ENCODE peak calls at places on chromosomes 6 and 20, in seven cellular contexts. M is H1, J is HepG2, W is K562, Q is GM12878, E is SK-N-SH, S is NT2/D1. N is an unnamed sample.

GRCh38 chr6:131779304-131779703 is 28.5 kb upstream of the ENPP1 start:
- DNase-seq in M (no peak), J (no peak), W (no peak), Q (no peak), E (no peak), S (no peak), N (no peak)

GRCh38 chr6:157536218-157536534 is 155.2 kb downstream of the ZDHHC14 start:
- DNase-seq in M (no peak), J (no peak), W (no peak), Q (no peak), E (no peak), S (no peak), N (no peak)

GRCh38 chr20:9348746-9349145 is 165.6 kb upstream of the LAMP5 start:
- DNase-seq in M (no peak), J (peak), W (no peak), Q (no peak), E (no peak), S (no peak), N (no peak)

GRCh38 chr6:97059473-97059872 is 134.9 kb downstream of the KLHL32 start:
- DNase-seq in M (no peak), J (peak), W (peak), Q (peak), E (peak), S (no peak), N (peak)

GRCh38 chr6:125519367-125519766 is 217.6 kb upstream of the HDDC2 start:
- DNase-seq in M (no peak), J (no peak), W (no peak), Q (no peak), E (no peak), S (no peak), N (no peak)

GRCh38 chr6:21594427-21595264 is 1.1 kb downstream of the SOX4 start:
- DNase-seq in M (no peak), J (peak), W (no peak), Q (no peak), E (peak), S (no peak), N (no peak)

GRCh38 chr6:14077193-14077853 is 40.2 kb upstream of the CD83 start:
- DNase-seq in M (no peak), J (no peak), W (no peak), Q (no peak), E (no peak), S (no peak), N (no peak)

GRCh38 chr20:16942702-16943101 is 194.5 kb downstream of the OTOR start:
- DNase-seq in M (no peak), J (peak), W (no peak), Q (no peak), E (no peak), S (no peak), N (no peak)

GRCh38 chr20:53825282-53825681 is 231.6 kb upstream of the ZNF217 start:
- DNase-seq in M (no peak), J (no peak), W (no peak), Q (no peak), E (no peak), S (no peak), N (no peak)

GRCh38 chr20:61949363-61949713 is 116.3 kb downstream of the TAF4 start:
- DNase-seq in M (no peak), J (no peak), W (no peak), Q (no peak), E (no peak), S (no peak), N (no peak)

GRCh38 chr6:41427642-41428401 is 92.4 kb downstream of the NCR2 start:
- DNase-seq in M (peak), J (peak), W (no peak), Q (no peak), E (peak), S (no peak), N (no peak)

GRCh38 chr6:1335367-1336037 is 23.6 kb downstream of the FOXQ1 start:
- DNase-seq in M (no peak), J (peak), W (no peak), Q (no peak), E (no peak), S (no peak), N (peak)

GRCh38 chr6:53979468-53980067 is 131.7 kb upstream of the MLIP start:
- DNase-seq in M (no peak), J (peak), W (peak), Q (no peak), E (peak), S (no peak), N (peak)

GRCh38 chr6:161922631-161923119 is 648.8 kb upstream of the AGPAT4 start:
- DNase-seq in M (no peak), J (peak), W (peak), Q (no peak), E (peak), S (peak), N (peak)

GRCh38 chr6:62652692-62653328 is 366.8 kb upstream of the KHDRBS2 start:
- DNase-seq in M (no peak), J (no peak), W (peak), Q (no peak), E (no peak), S (peak), N (peak)

GRCh38 chr20:5090191-5090590 is 29.6 kb downstream of the PCNA start:
- DNase-seq in M (no peak), J (no peak), W (no peak), Q (no peak), E (no peak), S (no peak), N (no peak)

GRCh38 chr6:551405-551804 is 105.5 kb downstream of the HUS1B start:
- DNase-seq in M (peak), J (peak), W (no peak), Q (no peak), E (peak), S (peak), N (no peak)

DNA sequence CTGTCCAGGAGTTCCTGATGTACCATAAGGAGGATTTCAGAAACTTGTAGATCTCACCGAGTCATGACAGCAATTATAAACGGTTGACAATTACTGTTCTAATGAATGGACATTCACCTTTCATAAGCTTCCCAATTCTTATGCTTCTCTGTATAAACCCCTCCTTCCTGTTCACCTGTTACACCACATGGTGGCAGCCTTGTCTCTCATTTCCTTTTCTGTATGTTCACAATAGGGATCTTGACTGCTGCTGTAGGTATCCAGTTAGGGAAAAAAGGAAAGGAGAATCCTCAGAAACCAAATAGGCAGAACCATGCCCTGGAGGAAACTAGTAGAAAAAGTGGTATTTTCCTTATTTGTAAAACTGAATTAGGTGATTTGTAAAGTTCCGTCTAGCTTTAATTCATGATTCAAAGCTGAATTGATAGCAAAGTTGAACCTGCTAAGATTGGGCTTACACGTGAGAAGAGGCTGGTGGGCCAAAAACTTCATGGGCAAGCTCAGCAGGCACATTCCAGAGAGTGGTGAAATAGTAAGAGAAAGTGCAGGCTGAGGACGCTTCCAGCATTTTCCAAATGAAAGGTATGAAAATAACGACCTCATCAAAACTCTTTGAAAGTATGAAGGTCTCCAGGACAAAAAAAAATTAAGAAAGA is 29.0 kb upstream of the TBPL1 start:
- DNase-seq in M (no peak), J (peak), W (peak), Q (peak), E (peak), S (peak), N (peak)
- TF ChIP-seq YY1 in M (no peak), J (no peak), W (no peak), Q (no peak), E (no peak), S (no peak), N (peak)

GRCh38 chr6:37137201-37137880 is 32.6 kb upstream of the PIM1 start:
- DNase-seq in M (no peak), J (peak), W (no peak), Q (no peak), E (peak), S (peak), N (peak)
- TF ChIP-seq YY1 in M (peak), J (no peak), W (no peak), Q (peak), E (peak), S (peak), N (no peak)

GRCh38 chr6:155813548-155813947 is 357.9 kb upstream of the NOX3 start:
- DNase-seq in M (no peak), J (no peak), W (no peak), Q (no peak), E (no peak), S (no peak), N (no peak)
- TF ChIP-seq YY1 in M (no peak), J (no peak), W (no peak), Q (no peak), E (no peak), S (no peak), N (no peak)

GRCh38 chr6:121694389-121695185 is 259.1 kb downstream of the GJA1 start:
- DNase-seq in M (no peak), J (no peak), W (no peak), Q (no peak), E (no peak), S (no peak), N (no peak)
- TF ChIP-seq YY1 in M (no peak), J (no peak), W (no peak), Q (no peak), E (no peak), S (no peak), N (no peak)

DNA sequence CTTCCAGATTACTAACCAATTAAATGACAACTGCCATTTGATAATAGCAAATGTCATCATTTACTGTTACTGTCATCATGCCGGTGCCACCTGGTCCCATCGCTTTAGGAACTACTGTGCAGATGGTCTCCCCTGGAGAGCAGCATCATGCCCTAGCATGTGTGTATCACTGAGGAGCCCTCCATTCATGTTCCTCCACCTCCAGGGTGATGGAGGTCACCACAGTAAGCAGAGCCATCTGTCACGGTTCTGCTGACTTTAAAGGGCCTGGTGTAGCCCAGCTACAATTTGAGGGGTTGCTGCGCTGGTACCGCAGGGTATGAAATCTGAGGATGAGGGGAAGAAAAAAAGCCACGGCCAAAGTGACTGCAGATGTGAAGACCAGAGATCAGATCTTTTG is 118.8 kb upstream of the KCNK16 start:
- DNase-seq in M (no peak), J (no peak), W (no peak), Q (no peak), E (no peak), S (no peak), N (no peak)
- TF ChIP-seq YY1 in M (no peak), J (no peak), W (no peak), Q (no peak), E (no peak), S (no peak), N (no peak)

GRCh38 chr6:6319947-6320811 is at the start of gene F13A1:
- DNase-seq in M (no peak), J (no peak), W (no peak), Q (no peak), E (no peak), S (no peak), N (no peak)
- TF ChIP-seq YY1 in M (no peak), J (no peak), W (no peak), Q (no peak), E (no peak), S (no peak), N (no peak)

GRCh38 chr6:32969685-32970412 is 1.5 kb downstream of the BRD2 start:
- DNase-seq in M (no peak), J (peak), W (no peak), Q (no peak), E (peak), S (no peak), N (peak)
- TF ChIP-seq YY1 in M (peak), J (peak), W (peak), Q (peak), E (no peak), S (no peak), N (peak)

GRCh38 chr6:82612475-82612874 is 248.9 kb downstream of the TPBG start:
- DNase-seq in M (no peak), J (no peak), W (no peak), Q (no peak), E (no peak), S (no peak), N (no peak)
- TF ChIP-seq YY1 in M (no peak), J (no peak), W (no peak), Q (no peak), E (no peak), S (no peak), N (no peak)

DNA sequence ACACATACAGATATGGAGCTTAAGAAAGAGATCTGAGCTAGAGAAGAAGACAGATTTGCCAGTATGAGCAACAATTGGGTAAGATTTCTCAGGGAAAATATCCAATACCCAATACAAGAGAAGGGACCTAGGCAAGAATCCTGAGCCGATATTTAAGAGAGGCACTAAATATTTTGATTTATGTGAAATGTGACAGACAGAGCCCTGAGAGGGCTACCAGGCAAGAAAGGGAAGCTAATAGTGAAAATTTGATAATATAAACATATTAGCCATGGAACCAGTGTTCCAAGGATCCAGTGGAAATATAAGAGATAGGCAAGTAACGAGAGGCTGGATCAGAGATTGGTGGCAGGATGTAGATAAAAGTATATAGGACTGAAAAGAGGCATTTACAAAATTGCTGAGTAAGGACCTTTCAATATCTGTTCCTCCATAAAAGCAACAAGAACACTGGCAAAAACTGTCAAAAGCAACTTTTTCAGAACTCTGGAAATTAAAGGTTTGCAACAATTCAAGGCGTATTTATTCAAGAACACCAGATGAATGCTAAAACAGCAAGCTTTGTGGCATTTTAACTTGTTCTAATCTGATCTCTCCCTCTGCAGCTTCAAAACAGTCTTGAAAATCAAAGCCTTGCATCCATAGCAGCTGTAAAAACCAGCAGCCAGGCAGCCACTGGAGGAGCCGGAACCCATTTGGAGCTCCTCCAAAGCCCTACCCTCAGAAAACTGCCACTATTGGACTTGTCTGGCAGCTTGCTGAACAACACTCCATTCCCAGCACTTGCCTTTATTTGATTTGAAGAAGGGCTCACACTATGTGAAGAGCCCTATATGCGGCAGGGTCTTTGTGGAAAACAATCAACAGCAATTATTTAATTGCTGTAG is 58.8 kb downstream of the REV3L start:
- DNase-seq in M (no peak), J (no peak), W (no peak), Q (no peak), E (peak), S (no peak), N (no peak)
- TF ChIP-seq YY1 in M (no peak), J (no peak), W (no peak), Q (no peak), E (no peak), S (no peak), N (no peak)

N was measured in HCT116.